ENCODE peak calls at places on chromosomes 16 and 17, in five cellular contexts. B, Z, P, D and C are unnamed samples.
A peak's percentile ranks its signal among the peaks of the same experiment; 100 is the strongest.

GRCh38 chr17:15213381-15214087 is 51.6 kb downstream of the PMP22 start:
- DNase-seq in B (no peak), Z (no peak), P (no peak), D (peak; percentile 18), C (no peak)

GRCh38 chr17:64661981-64662773 is at the start of gene SMURF2:
- DNase-seq in B (peak; percentile 69), Z (peak; percentile 17), P (peak; percentile 85), D (peak; percentile 89), C (peak; percentile 82)

GRCh38 chr16:10504404-10504885 is 76.0 kb downstream of the EMP2 start:
- DNase-seq in B (no peak), Z (no peak), P (no peak), D (no peak), C (no peak)

GRCh38 chr16:27853651-27854050 is 209.9 kb downstream of the GSG1L start:
- DNase-seq in B (no peak), Z (no peak), P (no peak), D (no peak), C (no peak)

GRCh38 chr17:45149037-45149668 is 878 bp downstream of the HEXIM1 start:
- DNase-seq in B (peak; percentile 84), Z (no peak), P (peak; percentile 89), D (peak; percentile 96), C (peak; percentile 84)

GRCh38 chr17:40363480-40363838 is 1.1 kb downstream of the GJD3 start:
- DNase-seq in B (no peak), Z (no peak), P (peak; percentile 15), D (no peak), C (no peak)

GRCh38 chr17:82320956-82321927 is 3.8 kb upstream of the CD7 start:
- DNase-seq in B (no peak), Z (no peak), P (peak; percentile 40), D (peak; percentile 65), C (peak; percentile 51)

GRCh38 chr16:24580665-24581064 is 41.3 kb downstream of the RBBP6 start:
- DNase-seq in B (no peak), Z (no peak), P (no peak), D (no peak), C (no peak)

GRCh38 chr16:17481741-17482140 is 11.0 kb upstream of the XYLT1 start:
- DNase-seq in B (no peak), Z (no peak), P (no peak), D (no peak), C (no peak)

GRCh38 chr16:48099455-48099854 is 56.3 kb downstream of the ABCC12 start:
- DNase-seq in B (no peak), Z (no peak), P (no peak), D (peak; percentile 30), C (no peak)

GRCh38 chr16:459761-460160 is 34.3 kb downstream of the RAB11FIP3 start:
- DNase-seq in B (no peak), Z (no peak), P (no peak), D (no peak), C (no peak)

GRCh38 chr17:11935734-11936406 is 61.4 kb downstream of the ZNF18 start:
- DNase-seq in B (no peak), Z (peak; percentile 36), P (peak; percentile 67), D (peak; percentile 24), C (peak; percentile 18)

GRCh38 chr17:7017827-7018200 is 5.0 kb upstream of the BCL6B start:
- DNase-seq in B (no peak), Z (no peak), P (no peak), D (no peak), C (no peak)

GRCh38 chr17:13398853-13399252 is 202.9 kb downstream of the HS3ST3A1 start:
- DNase-seq in B (no peak), Z (no peak), P (no peak), D (no peak), C (no peak)

GRCh38 chr16:55512941-55513340 is 4.1 kb downstream of the LPCAT2 start:
- DNase-seq in B (no peak), Z (no peak), P (no peak), D (no peak), C (no peak)

GRCh38 chr16:4056161-4057105 is 59.8 kb downstream of the ADCY9 start:
- DNase-seq in B (no peak), Z (no peak), P (peak; percentile 22), D (no peak), C (no peak)

GRCh38 chr16:70661534-70661917 is 15.2 kb downstream of the IL34 start:
- DNase-seq in B (no peak), Z (no peak), P (no peak), D (no peak), C (no peak)

GRCh38 chr17:40432864-40433528 is 10.3 kb upstream of the IGFBP4 start:
- DNase-seq in B (peak; percentile 44), Z (no peak), P (peak; percentile 43), D (peak; percentile 66), C (no peak)

GRCh38 chr17:57068222-57068658 is 16.8 kb upstream of the AKAP1 start:
- DNase-seq in B (no peak), Z (no peak), P (no peak), D (no peak), C (no peak)

GRCh38 chr17:82100502-82101298 is 2.7 kb upstream of the FASN start:
- DNase-seq in B (no peak), Z (no peak), P (no peak), D (peak; percentile 22), C (no peak)

GRCh38 chr17:64058547-64059115 is 38.2 kb upstream of the ICAM2 start:
- DNase-seq in B (no peak), Z (no peak), P (no peak), D (no peak), C (peak; percentile 89)

GRCh38 chr16:58464047-58464915 is 35.7 kb upstream of the NDRG4 start:
- DNase-seq in B (no peak), Z (no peak), P (no peak), D (peak; percentile 37), C (peak; percentile 6)

DNA sequence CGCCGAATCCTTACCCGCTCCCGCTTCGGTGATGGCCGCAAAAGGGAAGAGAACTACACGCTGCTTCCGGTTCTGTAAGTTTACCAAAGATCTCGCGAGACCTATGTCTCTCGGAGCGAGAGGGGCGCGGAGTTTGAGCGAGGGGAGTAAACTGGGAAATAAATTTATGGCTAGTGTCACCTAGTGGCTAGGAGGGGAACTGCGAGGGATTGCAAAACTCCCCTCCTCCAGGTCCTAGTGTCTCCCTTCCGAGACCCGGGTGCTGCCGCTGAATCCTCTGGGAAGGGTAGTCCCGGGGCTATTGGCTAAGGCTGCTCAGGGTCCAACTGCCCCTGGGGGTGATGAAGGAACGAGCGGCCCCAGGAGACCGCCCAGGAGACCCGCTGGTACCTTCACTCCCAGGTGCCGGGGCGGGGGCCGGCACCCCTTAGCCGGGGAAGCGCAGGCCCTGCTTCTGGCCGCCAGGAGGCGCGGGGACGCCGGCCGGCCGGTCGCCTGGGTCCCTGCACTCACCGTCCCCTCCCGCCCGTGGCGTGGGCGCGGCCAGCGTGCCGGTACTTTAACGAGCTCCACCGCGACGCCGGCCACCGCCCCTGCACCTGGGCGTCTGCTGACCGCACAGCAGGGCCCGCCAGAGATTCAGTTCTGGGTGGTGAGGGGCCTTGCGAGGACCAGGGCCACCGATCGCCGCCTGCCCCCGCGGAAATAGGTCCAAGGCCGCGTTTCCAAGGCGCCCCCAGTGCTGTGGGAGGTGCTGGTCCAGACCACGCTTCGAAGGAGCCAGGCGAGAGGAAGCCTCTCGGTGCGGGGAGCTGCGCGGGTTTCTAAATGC is at the start of gene RPL26:
- DNase-seq in B (peak; percentile 98), Z (peak; percentile 97), P (peak; percentile 98), D (peak; percentile 88), C (peak; percentile 98)
- TF ChIP-seq CTCF in B (peak; percentile 99), Z (peak; percentile 83), P (peak; percentile 98), D (peak; percentile 67), C (peak; percentile 100)

GRCh38 chr16:88309905-88310259 is 72.9 kb upstream of the ZNF469 start:
- DNase-seq in B (no peak), Z (no peak), P (no peak), D (no peak), C (no peak)
- TF ChIP-seq CTCF in B (no peak), Z (peak; percentile 44), P (no peak), D (peak; percentile 42), C (no peak)

GRCh38 chr16:15034266-15035162 is 21.4 kb downstream of the NTAN1 start:
- DNase-seq in B (no peak), Z (no peak), P (no peak), D (no peak), C (no peak)
- TF ChIP-seq CTCF in B (no peak), Z (no peak), P (no peak), D (no peak), C (no peak)

GRCh38 chr17:76399175-76400172 is 15.1 kb downstream of the SPHK1 start:
- DNase-seq in B (no peak), Z (no peak), P (no peak), D (no peak), C (no peak)

GRCh38 chr17:76395980-76396379 is 11.6 kb downstream of the SPHK1 start:
- DNase-seq in B (no peak), Z (no peak), P (no peak), D (no peak), C (no peak)

GRCh38 chr17:76397687-76398522 is 13.5 kb downstream of the SPHK1 start:
- DNase-seq in B (peak; percentile 96), Z (peak; percentile 81), P (peak; percentile 91), D (peak; percentile 94), C (peak; percentile 90)

GRCh38 chr17:76398523-76399174 is 14.2 kb downstream of the SPHK1 start:
- DNase-seq in B (no peak), Z (no peak), P (no peak), D (no peak), C (no peak)

GRCh38 chr17:76397184-76397583 is 12.8 kb downstream of the SPHK1 start:
- DNase-seq in B (no peak), Z (no peak), P (no peak), D (no peak), C (no peak)
- TF ChIP-seq CTCF in B (no peak), Z (no peak), P (no peak), D (peak; percentile 18), C (no peak)

DNA sequence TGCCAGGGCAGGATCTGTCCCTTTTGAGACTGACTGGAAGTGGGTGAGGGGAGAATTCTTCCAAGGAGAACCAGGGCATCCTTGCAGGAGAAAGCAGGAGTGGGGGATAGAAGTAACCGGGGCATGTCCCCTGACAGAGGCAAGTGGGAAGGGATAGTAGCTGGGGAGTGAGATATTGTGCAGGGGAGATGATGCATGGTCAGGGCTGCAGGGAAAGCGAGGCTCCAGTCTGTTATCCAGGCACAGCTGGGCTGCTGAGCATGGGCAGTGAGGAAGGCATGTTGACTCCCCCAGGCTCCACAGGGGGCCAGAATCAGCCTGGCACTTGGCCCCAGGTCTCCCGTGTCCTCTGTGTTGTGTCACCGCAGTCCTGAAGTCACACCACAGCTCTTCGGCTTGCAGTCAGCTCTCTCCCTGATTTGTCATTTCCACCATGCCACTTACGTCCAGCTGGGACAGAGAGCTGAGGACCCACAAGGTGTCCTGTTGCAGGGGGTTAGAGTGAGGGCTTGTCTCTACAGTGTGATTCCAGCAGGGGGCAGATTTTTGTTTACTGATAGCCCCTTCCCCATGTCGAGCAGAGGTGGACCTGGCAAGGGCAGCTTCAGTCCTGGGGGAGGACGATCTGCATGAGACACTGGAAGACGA is 40.9 kb downstream of the B9D1 start:
- DNase-seq in B (no peak), Z (no peak), P (no peak), D (no peak), C (no peak)
- TF ChIP-seq CTCF in B (no peak), Z (peak; percentile 61), P (no peak), D (peak; percentile 6), C (no peak)